ENCODE peak calls at places on chromosomes 12 and 14, in five cellular contexts. A is ecto neural progenitor cell, W is GM18507, K is activated T-cell treated with anti-CD3 and anti-CD28 coated beads for 4 hours, Q is GM04503. E is an unnamed sample.

GRCh38 chr14:61716956-61717355 is 21.6 kb downstream of the HIF1A start:
- DNase-seq in A (no peak), W (no peak), K (no peak), Q (no peak), E (no peak)

GRCh38 chr12:128258866-128259555 is 8.0 kb upstream of the TMEM132C start:
- DNase-seq in A (no peak), W (no peak), K (no peak), Q (no peak), E (no peak)

GRCh38 chr14:99524804-99525698 is 43.8 kb downstream of the CCNK start:
- DNase-seq in A (no peak), W (no peak), K (no peak), Q (no peak), E (no peak)

GRCh38 chr12:47098099-47098498 is 18.3 kb upstream of the AMIGO2 start:
- DNase-seq in A (no peak), W (no peak), K (no peak), Q (no peak), E (no peak)

GRCh38 chr12:8662592-8662991 is at the start of gene MFAP5:
- DNase-seq in A (no peak), W (no peak), K (no peak), Q (peak), E (no peak)

GRCh38 chr14:101878222-101879211 is 85.9 kb upstream of the DYNC1H1 start:
- DNase-seq in A (no peak), W (no peak), K (no peak), Q (no peak), E (no peak)

GRCh38 chr12:3048540-3048939 is 28.6 kb upstream of the TSPAN9 start:
- DNase-seq in A (no peak), W (no peak), K (no peak), Q (no peak), E (no peak)

GRCh38 chr12:68439368-68440045 is 107.3 kb upstream of the MDM1 start:
- DNase-seq in A (no peak), W (no peak), K (no peak), Q (no peak), E (no peak)

GRCh38 chr12:79911889-79912656 is 22.8 kb downstream of the PPP1R12A start:
- DNase-seq in A (no peak), W (no peak), K (no peak), Q (no peak), E (no peak)

GRCh38 chr12:51726931-51727330 is 121.6 kb downstream of the FIGNL2 start:
- DNase-seq in A (no peak), W (no peak), K (no peak), Q (no peak), E (no peak)

GRCh38 chr14:21267886-21268611 is 1.2 kb downstream of the HNRNPC start:
- DNase-seq in A (no peak), W (no peak), K (no peak), Q (no peak), E (no peak)

GRCh38 chr14:96206461-96206860 is 1.8 kb downstream of the BDKRB2 start:
- DNase-seq in A (no peak), W (no peak), K (no peak), Q (no peak), E (no peak)

GRCh38 chr12:115232455-115233156 is 548.6 kb upstream of the TBX3 start:
- DNase-seq in A (no peak), W (no peak), K (no peak), Q (peak), E (no peak)

GRCh38 chr12:118981285-118982201 is at the start of gene SRRM4:
- DNase-seq in A (peak), W (no peak), K (no peak), Q (no peak), E (peak)

GRCh38 chr12:79737875-79738718 is 47.3 kb upstream of the PAWR start:
- DNase-seq in A (no peak), W (peak), K (no peak), Q (no peak), E (peak)

GRCh38 chr14:25132734-25133422 is 82.9 kb upstream of the STXBP6 start:
- DNase-seq in A (peak), W (peak), K (peak), Q (no peak), E (peak)

GRCh38 chr12:53289891-53290290 is 5.5 kb upstream of the PFDN5 start:
- DNase-seq in A (no peak), W (no peak), K (no peak), Q (no peak), E (no peak)